ENCODE peak calls at places on chromosomes 12 and 14, in six cellular contexts. One of them, this sample, is unnamed.

GRCh38 chr12:77946541-77947021 is 115.9 kb downstream of the NAV3 start:
- DNase-seq in type B pancreatic cell: no peak
- DNase-seq in HS-27A: no peak
- DNase-seq in ACHN: peak
- DNase-seq in left cardiac atrium: no peak
- DNase-seq in activated naive CD4-positive, alpha-beta T cell treated with Interleukin-2 at 50 U/mL for 16 hours: no peak
- DNase-seq in this sample: no peak

GRCh38 chr12:92470608-92471021 is 232.2 kb upstream of the PLEKHG7 start:
- DNase-seq in type B pancreatic cell: no peak
- DNase-seq in HS-27A: no peak
- DNase-seq in ACHN: no peak
- DNase-seq in left cardiac atrium: no peak
- DNase-seq in activated naive CD4-positive, alpha-beta T cell treated with Interleukin-2 at 50 U/mL for 16 hours: peak
- DNase-seq in this sample: no peak

GRCh38 chr12:116135209-116135930 is 142.1 kb downstream of the MED13L start:
- DNase-seq in type B pancreatic cell: no peak
- DNase-seq in HS-27A: peak
- DNase-seq in ACHN: peak
- DNase-seq in left cardiac atrium: no peak
- DNase-seq in activated naive CD4-positive, alpha-beta T cell treated with Interleukin-2 at 50 U/mL for 16 hours: no peak
- DNase-seq in this sample: peak

GRCh38 chr12:71476513-71476912 is 36.9 kb downstream of the LGR5 start:
- DNase-seq in type B pancreatic cell: no peak
- DNase-seq in HS-27A: peak
- DNase-seq in ACHN: no peak
- DNase-seq in left cardiac atrium: no peak
- DNase-seq in activated naive CD4-positive, alpha-beta T cell treated with Interleukin-2 at 50 U/mL for 16 hours: no peak
- DNase-seq in this sample: no peak

GRCh38 chr14:22143360-22143759 is 445.7 kb downstream of the DAD1 start:
- DNase-seq in type B pancreatic cell: no peak
- DNase-seq in HS-27A: no peak
- DNase-seq in ACHN: no peak
- DNase-seq in left cardiac atrium: no peak
- DNase-seq in activated naive CD4-positive, alpha-beta T cell treated with Interleukin-2 at 50 U/mL for 16 hours: no peak
- DNase-seq in this sample: no peak

GRCh38 chr12:18421840-18422239 is 160.5 kb downstream of the PIK3C2G start:
- DNase-seq in type B pancreatic cell: no peak
- DNase-seq in HS-27A: no peak
- DNase-seq in ACHN: no peak
- DNase-seq in left cardiac atrium: no peak
- DNase-seq in activated naive CD4-positive, alpha-beta T cell treated with Interleukin-2 at 50 U/mL for 16 hours: no peak
- DNase-seq in this sample: no peak

GRCh38 chr12:64633186-64633939 is 23.1 kb downstream of the RASSF3 start:
- DNase-seq in type B pancreatic cell: no peak
- DNase-seq in HS-27A: no peak
- DNase-seq in ACHN: no peak
- DNase-seq in left cardiac atrium: no peak
- DNase-seq in activated naive CD4-positive, alpha-beta T cell treated with Interleukin-2 at 50 U/mL for 16 hours: no peak
- DNase-seq in this sample: no peak

GRCh38 chr14:86933460-86933859 is 1059.5 kb downstream of the GALC start:
- DNase-seq in type B pancreatic cell: no peak
- DNase-seq in HS-27A: no peak
- DNase-seq in ACHN: no peak
- DNase-seq in left cardiac atrium: no peak
- DNase-seq in activated naive CD4-positive, alpha-beta T cell treated with Interleukin-2 at 50 U/mL for 16 hours: no peak
- DNase-seq in this sample: no peak

GRCh38 chr14:71139058-71139946 is 232.0 kb downstream of the PCNX1 start:
- DNase-seq in type B pancreatic cell: peak
- DNase-seq in HS-27A: no peak
- DNase-seq in ACHN: peak
- DNase-seq in left cardiac atrium: peak
- DNase-seq in activated naive CD4-positive, alpha-beta T cell treated with Interleukin-2 at 50 U/mL for 16 hours: peak
- DNase-seq in this sample: peak

GRCh38 chr14:63362305-63362914 is 43.7 kb upstream of the GPHB5 start:
- DNase-seq in type B pancreatic cell: no peak
- DNase-seq in HS-27A: no peak
- DNase-seq in ACHN: no peak
- DNase-seq in left cardiac atrium: no peak
- DNase-seq in activated naive CD4-positive, alpha-beta T cell treated with Interleukin-2 at 50 U/mL for 16 hours: no peak
- DNase-seq in this sample: no peak

GRCh38 chr12:92778525-92778924 is 75.7 kb downstream of the PLEKHG7 start:
- DNase-seq in type B pancreatic cell: no peak
- DNase-seq in HS-27A: no peak
- DNase-seq in ACHN: no peak
- DNase-seq in left cardiac atrium: no peak
- DNase-seq in activated naive CD4-positive, alpha-beta T cell treated with Interleukin-2 at 50 U/mL for 16 hours: no peak
- DNase-seq in this sample: no peak

GRCh38 chr14:62280366-62280765 is 518.1 kb downstream of the SNAPC1 start:
- DNase-seq in type B pancreatic cell: no peak
- DNase-seq in HS-27A: no peak
- DNase-seq in ACHN: no peak
- DNase-seq in left cardiac atrium: no peak
- DNase-seq in activated naive CD4-positive, alpha-beta T cell treated with Interleukin-2 at 50 U/mL for 16 hours: no peak
- DNase-seq in this sample: no peak

GRCh38 chr14:31410048-31410654 is 10.2 kb downstream of the HEATR5A start:
- DNase-seq in type B pancreatic cell: no peak
- DNase-seq in HS-27A: no peak
- DNase-seq in ACHN: no peak
- DNase-seq in left cardiac atrium: no peak
- DNase-seq in activated naive CD4-positive, alpha-beta T cell treated with Interleukin-2 at 50 U/mL for 16 hours: no peak
- DNase-seq in this sample: no peak

GRCh38 chr14:59438148-59438766 is 26.9 kb downstream of the GPR135 start:
- DNase-seq in type B pancreatic cell: no peak
- DNase-seq in HS-27A: no peak
- DNase-seq in ACHN: no peak
- DNase-seq in left cardiac atrium: no peak
- DNase-seq in activated naive CD4-positive, alpha-beta T cell treated with Interleukin-2 at 50 U/mL for 16 hours: no peak
- DNase-seq in this sample: no peak

GRCh38 chr12:108621161-108621560 is 12.5 kb downstream of the SELPLG start:
- DNase-seq in type B pancreatic cell: no peak
- DNase-seq in HS-27A: no peak
- DNase-seq in ACHN: no peak
- DNase-seq in left cardiac atrium: no peak
- DNase-seq in activated naive CD4-positive, alpha-beta T cell treated with Interleukin-2 at 50 U/mL for 16 hours: no peak
- DNase-seq in this sample: no peak

GRCh38 chr14:78508023-78508422 is 337.9 kb downstream of the NRXN3 start:
- DNase-seq in type B pancreatic cell: no peak
- DNase-seq in HS-27A: no peak
- DNase-seq in ACHN: no peak
- DNase-seq in left cardiac atrium: no peak
- DNase-seq in activated naive CD4-positive, alpha-beta T cell treated with Interleukin-2 at 50 U/mL for 16 hours: no peak
- DNase-seq in this sample: no peak

GRCh38 chr12:111427417-111428074 is 21.8 kb downstream of the SH2B3 start:
- DNase-seq in type B pancreatic cell: no peak
- DNase-seq in HS-27A: no peak
- DNase-seq in ACHN: no peak
- DNase-seq in left cardiac atrium: no peak
- DNase-seq in activated naive CD4-positive, alpha-beta T cell treated with Interleukin-2 at 50 U/mL for 16 hours: no peak
- DNase-seq in this sample: no peak

GRCh38 chr14:60648934-60649814 is at the start of gene SIX1:
- DNase-seq in type B pancreatic cell: peak
- DNase-seq in HS-27A: peak
- DNase-seq in ACHN: peak
- DNase-seq in left cardiac atrium: peak
- DNase-seq in activated naive CD4-positive, alpha-beta T cell treated with Interleukin-2 at 50 U/mL for 16 hours: no peak
- DNase-seq in this sample: peak